ENCODE peak calls at places on chromosomes 6 and 20, in four cellular contexts. E, D, B and T are unnamed samples.

GRCh38 chr6:145904878-145905277 is 59.3 kb downstream of the SHPRH start:
- DNase-seq in B (no peak), D (no peak), E (no peak), T (no peak)

GRCh38 chr20:21391495-21392298 is 5.6 kb downstream of the NKX2-4 start:
- DNase-seq in D (peak), B (no peak), E (no peak), T (no peak)

GRCh38 chr20:37574199-37574890 is 46.7 kb upstream of the BLCAP start:
- DNase-seq in E (no peak), B (no peak), D (no peak), T (no peak)

GRCh38 chr6:150263765-150264415 is 104.9 kb upstream of the IYD start:
- DNase-seq in E (no peak), D (no peak), B (no peak), T (no peak)

GRCh38 chr20:6575912-6576391 is 191.5 kb upstream of the BMP2 start:
- DNase-seq in D (no peak), B (peak), E (no peak), T (no peak)

GRCh38 chr6:11710221-11710836 is 68.3 kb downstream of the ADTRP start:
- DNase-seq in E (no peak), D (no peak), B (no peak), T (no peak)

GRCh38 chr6:158769696-158770446 is 49.3 kb downstream of the EZR start:
- DNase-seq in D (no peak), E (no peak), B (no peak), T (no peak)

GRCh38 chr6:148758492-148758891 is 11.7 kb downstream of the UST start:
- DNase-seq in E (no peak), B (no peak), D (no peak), T (no peak)

GRCh38 chr6:105675715-105676397 is 273.0 kb upstream of the PREP start:
- DNase-seq in B (no peak), E (no peak), D (no peak), T (peak)

GRCh38 chr6:37700266-37700973 is 2.7 kb upstream of the MDGA1 start:
- DNase-seq in B (peak), D (no peak), E (no peak), T (no peak)

GRCh38 chr6:136750821-136751220 is 41.5 kb downstream of the MAP3K5 start:
- DNase-seq in E (no peak), D (no peak), B (no peak), T (no peak)

GRCh38 chr6:144586986-144587385 is 301.9 kb downstream of the UTRN start:
- DNase-seq in E (no peak), D (no peak), B (no peak), T (no peak)

GRCh38 chr6:12291785-12292604 is 1.8 kb downstream of the EDN1 start:
- DNase-seq in B (peak), D (peak), E (no peak), T (no peak)

GRCh38 chr20:21398109-21398480 is 769 bp upstream of the NKX2-4 start:
- DNase-seq in B (no peak), D (no peak), E (no peak), T (no peak)

GRCh38 chr6:134061440-134061839 is 9.0 kb upstream of the SLC2A12 start:
- DNase-seq in B (no peak), E (no peak), D (no peak), T (no peak)

GRCh38 chr20:31633339-31633914 is 4.3 kb upstream of the COX4I2 start:
- DNase-seq in E (peak), D (no peak), B (no peak), T (no peak)

GRCh38 chr6:146913842-146914562 is 290.2 kb upstream of the STXBP5 start:
- DNase-seq in D (peak), B (peak), E (peak), T (peak)

GRCh38 chr20:16477632-16478031 is 95.6 kb downstream of the KIF16B start:
- DNase-seq in D (no peak), E (no peak), B (peak), T (no peak)

GRCh38 chr6:7661364-7661763 is 64.5 kb upstream of the BMP6 start:
- DNase-seq in E (no peak), D (no peak), B (no peak), T (no peak)

GRCh38 chr6:81031429-81031828 is 721.1 kb downstream of the TENT5A start:
- DNase-seq in D (no peak), B (no peak), E (no peak), T (no peak)

GRCh38 chr6:95949985-95950384 is 65.8 kb upstream of the FUT9 start:
- DNase-seq in D (no peak), E (no peak), B (no peak), T (no peak)

GRCh38 chr20:33732166-33732970 is 572 bp downstream of the ZNF341 start:
- DNase-seq in D (peak), B (peak), E (no peak), T (peak)

GRCh38 chr6:169171951-169172350 is 81.7 kb downstream of the THBS2 start:
- DNase-seq in B (no peak), E (no peak), D (no peak), T (no peak)

GRCh38 chr6:158789115-158789917 is 29.9 kb downstream of the EZR start:
- DNase-seq in E (no peak), D (no peak), B (no peak), T (no peak)

GRCh38 chr6:103122766-103123601 is 1729.5 kb downstream of the GRIK2 start:
- DNase-seq in B (peak), E (peak), D (peak), T (no peak)

GRCh38 chr20:23782366-23782983 is 31.7 kb upstream of the CST1 start:
- DNase-seq in D (no peak), E (peak), B (no peak), T (peak)

GRCh38 chr20:44714701-44715494 is at the start of gene CCN5:
- DNase-seq in B (peak), D (no peak), E (peak), T (peak)

GRCh38 chr6:137705166-137706064 is 161.6 kb upstream of the TNFAIP3 start:
- DNase-seq in E (peak), B (peak), D (peak), T (no peak)

GRCh38 chr6:127131772-127132171 is 13.3 kb downstream of the RSPO3 start:
- DNase-seq in E (no peak), B (no peak), D (no peak), T (no peak)

GRCh38 chr20:33272155-33272873 is 10.7 kb upstream of the BPIFB1 start:
- DNase-seq in E (no peak), D (no peak), B (no peak), T (no peak)

GRCh38 chr6:46838033-46838432 is 44.8 kb downstream of the MEP1A start:
- DNase-seq in B (no peak), D (no peak), E (no peak), T (no peak)

GRCh38 chr6:170080828-170081368 is 210.0 kb downstream of the DLL1 start:
- DNase-seq in B (no peak), D (no peak), E (no peak), T (no peak)

GRCh38 chr20:13819885-13820645 is 35.2 kb downstream of the NDUFAF5 start:
- DNase-seq in E (peak), B (peak), D (peak), T (peak)

DNA sequence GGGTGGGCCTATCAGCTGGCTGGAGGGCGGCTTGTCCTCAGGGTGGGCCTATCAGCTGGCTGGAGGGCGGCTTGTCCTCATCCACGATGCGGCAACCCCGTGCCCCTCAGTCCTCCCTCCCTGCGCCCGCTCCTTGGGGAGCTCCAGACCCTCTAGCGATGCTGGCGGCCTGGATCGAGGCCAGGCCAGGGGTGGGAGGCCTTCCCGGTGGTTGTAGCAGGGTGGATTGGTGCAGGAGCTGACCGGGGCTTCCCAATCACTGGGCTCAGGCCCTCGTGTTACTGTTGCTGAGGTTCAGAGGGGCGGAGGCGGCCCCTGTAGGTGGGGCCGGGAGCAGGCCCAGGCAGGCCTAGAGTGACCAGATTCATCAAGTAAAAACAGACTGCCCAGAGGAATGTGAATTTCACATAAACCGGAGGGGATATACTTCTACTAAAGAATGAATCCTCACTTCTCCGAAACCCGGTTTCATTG is 8.8 kb downstream of the SLC17A9 start:
- DNase-seq in D (peak), E (peak), B (no peak), T (no peak)
- TF ChIP-seq HMGXB4 in D (no peak), E (no peak), B (no peak), T (no peak)

GRCh38 chr20:1535420-1536175 is 21.9 kb downstream of the SIRPD start:
- DNase-seq in E (no peak), D (no peak), B (no peak), T (no peak)
- TF ChIP-seq HMGXB4 in E (no peak), D (no peak), B (no peak), T (no peak)

GRCh38 chr6:160375561-160375949 is 27.4 kb downstream of the SLC22A3 start:
- DNase-seq in B (no peak), E (no peak), D (no peak), T (no peak)

GRCh38 chr6:160378218-160378617 is 30.0 kb downstream of the SLC22A3 start:
- DNase-seq in D (no peak), B (no peak), E (no peak), T (no peak)

GRCh38 chr6:160374836-160375560 is 26.8 kb downstream of the SLC22A3 start:
- DNase-seq in E (no peak), D (no peak), B (no peak), T (no peak)

GRCh38 chr6:160378886-160379285 is 30.7 kb downstream of the SLC22A3 start:
- DNase-seq in E (no peak), D (no peak), B (no peak), T (no peak)

DNA sequence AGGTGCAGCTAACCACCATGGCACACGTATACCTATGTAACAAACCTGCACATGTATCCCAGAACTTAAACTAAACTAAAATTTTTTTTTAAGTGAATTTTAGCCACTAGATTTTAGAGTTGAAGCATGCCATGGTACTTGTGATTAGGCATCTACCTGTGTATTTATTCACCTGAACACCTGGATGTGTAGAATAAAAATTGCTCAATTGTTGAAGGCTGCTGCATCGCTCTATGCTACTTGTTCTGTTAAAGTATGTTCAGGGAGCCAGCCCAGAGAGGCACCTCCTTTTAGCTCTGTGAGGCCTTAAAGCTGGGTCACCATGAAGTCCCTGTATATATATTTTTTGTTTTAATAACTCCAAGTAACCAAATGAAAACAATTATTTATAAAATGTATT is 28.3 kb downstream of the SLC22A3 start:
- DNase-seq in E (no peak), B (no peak), D (no peak), T (no peak)
- TF ChIP-seq HMGXB4 in E (no peak), B (no peak), D (no peak), T (no peak)

GRCh38 chr20:25021336-25021735 is 28.8 kb upstream of the APMAP start:
- DNase-seq in D (no peak), B (no peak), E (no peak), T (no peak)
- TF ChIP-seq HMGXB4 in D (no peak), B (no peak), E (no peak), T (no peak)

DNA sequence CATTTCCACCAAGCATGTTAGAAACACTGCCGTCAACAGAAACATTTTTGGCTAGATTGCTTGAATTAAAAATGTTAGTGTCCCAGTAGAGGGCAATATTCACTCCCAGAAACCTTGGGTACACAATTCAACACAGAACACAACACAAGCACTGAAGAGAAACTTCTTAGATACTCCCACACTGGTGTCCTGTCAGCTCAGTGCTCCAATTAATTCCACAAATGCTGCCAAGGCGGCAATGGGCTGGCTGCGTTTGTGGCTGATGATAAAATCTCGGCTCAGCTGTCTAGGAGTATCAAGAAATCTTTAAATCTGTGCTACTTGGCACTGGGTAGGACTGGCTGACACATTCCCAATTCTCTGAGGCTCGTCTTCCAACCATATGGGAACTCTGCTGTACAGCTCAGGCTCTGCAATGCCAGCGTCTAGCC is 39.3 kb downstream of the BEND3 start:
- DNase-seq in E (no peak), B (no peak), D (no peak), T (peak)
- TF ChIP-seq HMGXB4 in E (no peak), B (no peak), D (no peak), T (no peak)

DNA sequence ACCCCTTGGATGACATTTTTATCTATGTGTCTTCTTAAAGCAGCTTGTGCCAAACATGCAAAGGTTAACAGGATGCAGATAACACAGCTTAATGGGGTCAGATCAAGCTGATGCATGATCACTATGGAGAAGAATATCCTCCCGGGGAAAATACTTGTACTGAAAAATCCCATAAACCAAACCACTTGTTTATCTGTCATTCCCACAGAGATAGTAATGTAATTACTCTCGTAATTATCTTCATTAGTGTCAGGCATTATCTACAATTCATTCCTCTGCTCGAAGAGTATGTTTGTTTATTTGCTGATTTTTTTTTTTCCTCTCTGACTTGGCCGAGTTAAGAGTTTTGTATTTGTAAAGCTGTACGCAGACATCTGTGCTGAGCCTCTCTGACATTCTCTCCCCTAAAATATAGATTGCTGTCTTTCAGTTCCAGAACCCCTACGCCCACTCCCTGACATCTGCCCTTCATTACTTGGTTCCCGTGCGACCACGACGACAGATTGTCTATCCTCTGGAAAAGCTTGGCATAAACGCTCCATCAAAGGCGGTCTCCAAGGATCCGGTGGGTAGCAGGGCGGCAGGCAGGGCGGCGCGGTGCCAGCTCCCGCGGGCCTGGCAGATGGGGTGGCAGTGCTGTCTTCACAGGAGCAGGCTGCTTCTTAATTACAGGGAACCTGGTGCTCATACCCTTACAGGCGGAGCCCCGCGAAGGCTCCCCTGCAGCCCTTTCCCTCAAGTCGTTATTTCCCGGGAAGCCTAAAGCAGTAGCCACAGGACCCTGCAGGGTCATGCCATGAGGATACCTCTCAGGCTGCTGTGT is 147.2 kb downstream of the CFAP61 start:
- DNase-seq in B (no peak), D (no peak), E (no peak), T (no peak)
- TF ChIP-seq HMGXB4 in B (no peak), D (no peak), E (no peak), T (no peak)

GRCh38 chr6:143329323-143329722 is 121.2 kb downstream of the ADAT2 start:
- DNase-seq in D (no peak), B (no peak), E (no peak), T (no peak)

GRCh38 chr6:143328885-143329284 is 121.6 kb downstream of the ADAT2 start:
- DNase-seq in D (no peak), E (no peak), B (no peak), T (no peak)

GRCh38 chr6:143333081-143333480 is 117.4 kb downstream of the ADAT2 start:
- DNase-seq in B (no peak), E (no peak), D (no peak), T (peak)

GRCh38 chr6:143332153-143332845 is 118.2 kb downstream of the ADAT2 start:
- DNase-seq in D (no peak), E (no peak), B (no peak), T (no peak)

DNA sequence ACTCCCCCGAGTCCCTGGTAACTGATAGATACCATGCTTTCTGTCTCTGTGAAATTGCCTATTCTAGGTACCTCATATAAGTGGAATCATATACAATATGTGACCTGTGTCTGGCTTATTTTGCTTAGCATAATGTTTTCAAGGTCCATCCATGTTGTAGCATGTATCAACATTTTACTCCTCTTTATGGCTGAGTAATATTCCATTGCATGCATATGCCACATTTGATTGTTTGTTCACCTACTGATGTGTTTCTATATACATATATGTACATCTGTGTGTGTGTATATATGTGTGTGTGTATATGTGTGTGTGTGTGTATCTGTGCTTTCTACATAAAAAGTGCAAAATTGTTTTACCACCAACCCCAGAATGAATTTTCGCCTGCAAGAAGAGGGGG is 119.1 kb downstream of the ADAT2 start:
- DNase-seq in B (no peak), D (no peak), E (no peak), T (no peak)
- TF ChIP-seq HMGXB4 in B (no peak), D (no peak), E (no peak), T (no peak)

GRCh38 chr6:111798281-111798725 is 74.9 kb downstream of the FYN start:
- DNase-seq in D (no peak), B (peak), E (no peak), T (no peak)

GRCh38 chr6:111802720-111803119 is 70.5 kb downstream of the FYN start:
- DNase-seq in D (no peak), B (no peak), E (no peak), T (no peak)

GRCh38 chr6:111800468-111800760 is 72.8 kb downstream of the FYN start:
- DNase-seq in D (no peak), E (no peak), B (no peak), T (no peak)

GRCh38 chr6:111800821-111801220 is 72.4 kb downstream of the FYN start:
- DNase-seq in E (no peak), B (no peak), D (no peak), T (no peak)

GRCh38 chr6:111799576-111800467 is 73.4 kb downstream of the FYN start:
- DNase-seq in E (no peak), B (no peak), D (peak), T (no peak)
- TF ChIP-seq HMGXB4 in E (no peak), B (no peak), D (no peak), T (no peak)